ENCODE peak calls at places on chromosomes 5 and 9, in nine cellular contexts. One of them, this sample, is unnamed.

GRCh38 chr5:19175776-19176570 is 812.0 kb downstream of the CDH18 start:
- DNase-seq in EL: no peak
- DNase-seq in GM19239: no peak
- DNase-seq in IMR-90: no peak
- DNase-seq in NCI-H1105 treated with DMSO at 0.1 percent for 48 hours: no peak
- DNase-seq in adipocyte: no peak
- DNase-seq in KBM-7: no peak
- DNase-seq in heart right ventricle: no peak
- DNase-seq in fibroblast of the aortic adventitia: no peak
- DNase-seq in this sample: no peak

GRCh38 chr9:76716270-76716669 is 48.0 kb upstream of the PCA3 start:
- DNase-seq in EL: peak
- DNase-seq in GM19239: no peak
- DNase-seq in IMR-90: no peak
- DNase-seq in NCI-H1105 treated with DMSO at 0.1 percent for 48 hours: peak
- DNase-seq in adipocyte: no peak
- DNase-seq in KBM-7: no peak
- DNase-seq in heart right ventricle: no peak
- DNase-seq in fibroblast of the aortic adventitia: peak
- DNase-seq in this sample: peak

GRCh38 chr5:168377525-168377924 is 86.1 kb downstream of the WWC1 start:
- DNase-seq in EL: no peak
- DNase-seq in GM19239: no peak
- DNase-seq in IMR-90: no peak
- DNase-seq in NCI-H1105 treated with DMSO at 0.1 percent for 48 hours: no peak
- DNase-seq in adipocyte: no peak
- DNase-seq in KBM-7: no peak
- DNase-seq in heart right ventricle: no peak
- DNase-seq in fibroblast of the aortic adventitia: no peak
- DNase-seq in this sample: no peak

GRCh38 chr9:96383165-96383939 is at the start of gene SLC35D2:
- DNase-seq in EL: peak
- DNase-seq in GM19239: peak
- DNase-seq in IMR-90: peak
- DNase-seq in NCI-H1105 treated with DMSO at 0.1 percent for 48 hours: peak
- DNase-seq in adipocyte: peak
- DNase-seq in KBM-7: peak
- DNase-seq in heart right ventricle: peak
- DNase-seq in fibroblast of the aortic adventitia: peak
- DNase-seq in this sample: peak

GRCh38 chr5:178078197-178078995 is 34.9 kb upstream of the N4BP3 start:
- DNase-seq in EL: peak
- DNase-seq in GM19239: no peak
- DNase-seq in IMR-90: peak
- DNase-seq in NCI-H1105 treated with DMSO at 0.1 percent for 48 hours: no peak
- DNase-seq in adipocyte: peak
- DNase-seq in KBM-7: no peak
- DNase-seq in heart right ventricle: no peak
- DNase-seq in fibroblast of the aortic adventitia: peak
- DNase-seq in this sample: peak

GRCh38 chr9:16247188-16247875 is 623.1 kb downstream of the BNC2 start:
- DNase-seq in EL: peak
- DNase-seq in GM19239: no peak
- DNase-seq in IMR-90: peak
- DNase-seq in NCI-H1105 treated with DMSO at 0.1 percent for 48 hours: no peak
- DNase-seq in adipocyte: peak
- DNase-seq in KBM-7: no peak
- DNase-seq in heart right ventricle: no peak
- DNase-seq in fibroblast of the aortic adventitia: peak
- DNase-seq in this sample: peak

GRCh38 chr9:71001780-71002386 is 119.5 kb downstream of the TRPM3 start:
- DNase-seq in EL: peak
- DNase-seq in GM19239: peak
- DNase-seq in IMR-90: peak
- DNase-seq in NCI-H1105 treated with DMSO at 0.1 percent for 48 hours: peak
- DNase-seq in adipocyte: peak
- DNase-seq in KBM-7: peak
- DNase-seq in heart right ventricle: no peak
- DNase-seq in fibroblast of the aortic adventitia: peak
- DNase-seq in this sample: peak

GRCh38 chr9:9108641-9109040 is 1309.1 kb upstream of the DMAC1 start:
- DNase-seq in EL: no peak
- DNase-seq in GM19239: no peak
- DNase-seq in IMR-90: no peak
- DNase-seq in NCI-H1105 treated with DMSO at 0.1 percent for 48 hours: no peak
- DNase-seq in adipocyte: no peak
- DNase-seq in KBM-7: no peak
- DNase-seq in heart right ventricle: no peak
- DNase-seq in fibroblast of the aortic adventitia: no peak
- DNase-seq in this sample: no peak

GRCh38 chr9:4048441-4048840 is 251.4 kb downstream of the GLIS3 start:
- DNase-seq in EL: peak
- DNase-seq in GM19239: no peak
- DNase-seq in IMR-90: peak
- DNase-seq in NCI-H1105 treated with DMSO at 0.1 percent for 48 hours: no peak
- DNase-seq in adipocyte: peak
- DNase-seq in KBM-7: no peak
- DNase-seq in heart right ventricle: no peak
- DNase-seq in fibroblast of the aortic adventitia: peak
- DNase-seq in this sample: peak

GRCh38 chr9:26264709-26265601 is 586.7 kb upstream of the TUSC1 start:
- DNase-seq in EL: peak
- DNase-seq in GM19239: no peak
- DNase-seq in IMR-90: peak
- DNase-seq in NCI-H1105 treated with DMSO at 0.1 percent for 48 hours: no peak
- DNase-seq in adipocyte: peak
- DNase-seq in KBM-7: no peak
- DNase-seq in heart right ventricle: no peak
- DNase-seq in fibroblast of the aortic adventitia: peak
- DNase-seq in this sample: peak

GRCh38 chr9:89408628-89409101 is 89.2 kb downstream of the SEMA4D start:
- DNase-seq in EL: no peak
- DNase-seq in GM19239: no peak
- DNase-seq in IMR-90: no peak
- DNase-seq in NCI-H1105 treated with DMSO at 0.1 percent for 48 hours: no peak
- DNase-seq in adipocyte: no peak
- DNase-seq in KBM-7: peak
- DNase-seq in heart right ventricle: no peak
- DNase-seq in fibroblast of the aortic adventitia: no peak
- DNase-seq in this sample: no peak

GRCh38 chr5:102223542-102224444 is 72.3 kb downstream of the SLCO4C1 start:
- DNase-seq in EL: peak
- DNase-seq in GM19239: no peak
- DNase-seq in IMR-90: peak
- DNase-seq in NCI-H1105 treated with DMSO at 0.1 percent for 48 hours: no peak
- DNase-seq in adipocyte: peak
- DNase-seq in KBM-7: peak
- DNase-seq in heart right ventricle: no peak
- DNase-seq in fibroblast of the aortic adventitia: peak
- DNase-seq in this sample: no peak

GRCh38 chr5:6819521-6819920 is 106.3 kb downstream of the TENT4A start:
- DNase-seq in EL: no peak
- DNase-seq in GM19239: no peak
- DNase-seq in IMR-90: no peak
- DNase-seq in NCI-H1105 treated with DMSO at 0.1 percent for 48 hours: no peak
- DNase-seq in adipocyte: no peak
- DNase-seq in KBM-7: no peak
- DNase-seq in heart right ventricle: no peak
- DNase-seq in fibroblast of the aortic adventitia: no peak
- DNase-seq in this sample: no peak

GRCh38 chr5:168750926-168751325 is 171.8 kb upstream of the PANK3 start:
- DNase-seq in EL: no peak
- DNase-seq in GM19239: no peak
- DNase-seq in IMR-90: no peak
- DNase-seq in NCI-H1105 treated with DMSO at 0.1 percent for 48 hours: no peak
- DNase-seq in adipocyte: no peak
- DNase-seq in KBM-7: no peak
- DNase-seq in heart right ventricle: no peak
- DNase-seq in fibroblast of the aortic adventitia: no peak
- DNase-seq in this sample: no peak

GRCh38 chr9:13717356-13718057 is 438.0 kb upstream of the MPDZ start:
- DNase-seq in EL: peak
- DNase-seq in GM19239: no peak
- DNase-seq in IMR-90: peak
- DNase-seq in NCI-H1105 treated with DMSO at 0.1 percent for 48 hours: no peak
- DNase-seq in adipocyte: peak
- DNase-seq in KBM-7: no peak
- DNase-seq in heart right ventricle: no peak
- DNase-seq in fibroblast of the aortic adventitia: peak
- DNase-seq in this sample: no peak

GRCh38 chr5:180790524-180790923 is 12.1 kb downstream of the MGAT1 start:
- DNase-seq in EL: no peak
- DNase-seq in GM19239: no peak
- DNase-seq in IMR-90: no peak
- DNase-seq in NCI-H1105 treated with DMSO at 0.1 percent for 48 hours: no peak
- DNase-seq in adipocyte: no peak
- DNase-seq in KBM-7: no peak
- DNase-seq in heart right ventricle: no peak
- DNase-seq in fibroblast of the aortic adventitia: no peak
- DNase-seq in this sample: no peak

GRCh38 chr5:138632900-138633489 is 57.8 kb upstream of the HSPA9 start:
- DNase-seq in EL: peak
- DNase-seq in GM19239: peak
- DNase-seq in IMR-90: peak
- DNase-seq in NCI-H1105 treated with DMSO at 0.1 percent for 48 hours: no peak
- DNase-seq in adipocyte: peak
- DNase-seq in KBM-7: peak
- DNase-seq in heart right ventricle: peak
- DNase-seq in fibroblast of the aortic adventitia: peak
- DNase-seq in this sample: peak

GRCh38 chr5:103340717-103341397 is 82.3 kb downstream of the MACIR start:
- DNase-seq in EL: peak
- DNase-seq in GM19239: peak
- DNase-seq in IMR-90: peak
- DNase-seq in NCI-H1105 treated with DMSO at 0.1 percent for 48 hours: no peak
- DNase-seq in adipocyte: no peak
- DNase-seq in KBM-7: peak
- DNase-seq in heart right ventricle: no peak
- DNase-seq in fibroblast of the aortic adventitia: peak
- DNase-seq in this sample: no peak

GRCh38 chr5:137833463-137833862 is 34.2 kb upstream of the MYOT start:
- DNase-seq in EL: peak
- DNase-seq in GM19239: no peak
- DNase-seq in IMR-90: peak
- DNase-seq in NCI-H1105 treated with DMSO at 0.1 percent for 48 hours: no peak
- DNase-seq in adipocyte: no peak
- DNase-seq in KBM-7: no peak
- DNase-seq in heart right ventricle: no peak
- DNase-seq in fibroblast of the aortic adventitia: peak
- DNase-seq in this sample: peak

GRCh38 chr5:5141625-5142527 is 1.7 kb downstream of the ADAMTS16 start:
- DNase-seq in EL: peak
- DNase-seq in GM19239: peak
- DNase-seq in IMR-90: peak
- DNase-seq in NCI-H1105 treated with DMSO at 0.1 percent for 48 hours: peak
- DNase-seq in adipocyte: peak
- DNase-seq in KBM-7: peak
- DNase-seq in heart right ventricle: no peak
- DNase-seq in fibroblast of the aortic adventitia: peak
- DNase-seq in this sample: peak

GRCh38 chr9:93813687-93814560 is 141.2 kb downstream of the BARX1 start:
- DNase-seq in EL: no peak
- DNase-seq in GM19239: no peak
- DNase-seq in IMR-90: no peak
- DNase-seq in NCI-H1105 treated with DMSO at 0.1 percent for 48 hours: peak
- DNase-seq in adipocyte: no peak
- DNase-seq in KBM-7: no peak
- DNase-seq in heart right ventricle: no peak
- DNase-seq in fibroblast of the aortic adventitia: no peak
- DNase-seq in this sample: peak

GRCh38 chr5:152140391-152140790 is 215.7 kb upstream of the GLRA1 start:
- DNase-seq in EL: no peak
- DNase-seq in GM19239: no peak
- DNase-seq in IMR-90: no peak
- DNase-seq in NCI-H1105 treated with DMSO at 0.1 percent for 48 hours: no peak
- DNase-seq in adipocyte: no peak
- DNase-seq in KBM-7: no peak
- DNase-seq in heart right ventricle: no peak
- DNase-seq in fibroblast of the aortic adventitia: no peak
- DNase-seq in this sample: no peak

GRCh38 chr5:54669845-54670635 is 152.5 kb downstream of the SNX18 start:
- DNase-seq in EL: peak
- DNase-seq in GM19239: no peak
- DNase-seq in IMR-90: peak
- DNase-seq in NCI-H1105 treated with DMSO at 0.1 percent for 48 hours: no peak
- DNase-seq in adipocyte: peak
- DNase-seq in KBM-7: peak
- DNase-seq in heart right ventricle: no peak
- DNase-seq in fibroblast of the aortic adventitia: no peak
- DNase-seq in this sample: no peak

GRCh38 chr5:72541501-72542235 is 34.5 kb upstream of the ZNF366 start:
- DNase-seq in EL: no peak
- DNase-seq in GM19239: no peak
- DNase-seq in IMR-90: no peak
- DNase-seq in NCI-H1105 treated with DMSO at 0.1 percent for 48 hours: no peak
- DNase-seq in adipocyte: no peak
- DNase-seq in KBM-7: no peak
- DNase-seq in heart right ventricle: no peak
- DNase-seq in fibroblast of the aortic adventitia: no peak
- DNase-seq in this sample: no peak

GRCh38 chr9:108842610-108843295 is 13.0 kb downstream of the ACTL7B start:
- DNase-seq in EL: no peak
- DNase-seq in GM19239: no peak
- DNase-seq in IMR-90: no peak
- DNase-seq in NCI-H1105 treated with DMSO at 0.1 percent for 48 hours: no peak
- DNase-seq in adipocyte: no peak
- DNase-seq in KBM-7: peak
- DNase-seq in heart right ventricle: no peak
- DNase-seq in fibroblast of the aortic adventitia: no peak
- DNase-seq in this sample: no peak

GRCh38 chr5:156934450-156935211 is 28.4 kb downstream of the TIMD4 start:
- DNase-seq in EL: no peak
- DNase-seq in GM19239: no peak
- DNase-seq in IMR-90: no peak
- DNase-seq in NCI-H1105 treated with DMSO at 0.1 percent for 48 hours: no peak
- DNase-seq in adipocyte: peak
- DNase-seq in KBM-7: peak
- DNase-seq in heart right ventricle: no peak
- DNase-seq in fibroblast of the aortic adventitia: no peak
- DNase-seq in this sample: peak

GRCh38 chr5:131765261-131765660 is 31.6 kb downstream of the FNIP1 start:
- DNase-seq in EL: no peak
- DNase-seq in GM19239: no peak
- DNase-seq in IMR-90: no peak
- DNase-seq in NCI-H1105 treated with DMSO at 0.1 percent for 48 hours: no peak
- DNase-seq in adipocyte: no peak
- DNase-seq in KBM-7: no peak
- DNase-seq in heart right ventricle: no peak
- DNase-seq in fibroblast of the aortic adventitia: no peak
- DNase-seq in this sample: no peak

GRCh38 chr9:121861501-121862180 is 210.2 kb downstream of the DAB2IP start:
- DNase-seq in EL: peak
- DNase-seq in GM19239: no peak
- DNase-seq in IMR-90: no peak
- DNase-seq in NCI-H1105 treated with DMSO at 0.1 percent for 48 hours: no peak
- DNase-seq in adipocyte: no peak
- DNase-seq in KBM-7: peak
- DNase-seq in heart right ventricle: peak
- DNase-seq in fibroblast of the aortic adventitia: no peak
- DNase-seq in this sample: no peak

GRCh38 chr5:137497396-137498290 is 1.5 kb downstream of the SPOCK1 start:
- DNase-seq in EL: peak
- DNase-seq in GM19239: no peak
- DNase-seq in IMR-90: no peak
- DNase-seq in NCI-H1105 treated with DMSO at 0.1 percent for 48 hours: no peak
- DNase-seq in adipocyte: peak
- DNase-seq in KBM-7: no peak
- DNase-seq in heart right ventricle: no peak
- DNase-seq in fibroblast of the aortic adventitia: no peak
- DNase-seq in this sample: no peak

GRCh38 chr5:14148890-14149671 is 5.9 kb downstream of the TRIO start:
- DNase-seq in EL: no peak
- DNase-seq in GM19239: no peak
- DNase-seq in IMR-90: no peak
- DNase-seq in NCI-H1105 treated with DMSO at 0.1 percent for 48 hours: no peak
- DNase-seq in adipocyte: no peak
- DNase-seq in KBM-7: no peak
- DNase-seq in heart right ventricle: no peak
- DNase-seq in fibroblast of the aortic adventitia: no peak
- DNase-seq in this sample: no peak

GRCh38 chr9:130260816-130261765 is 4.5 kb upstream of the HMCN2 start:
- DNase-seq in EL: no peak
- DNase-seq in GM19239: no peak
- DNase-seq in IMR-90: no peak
- DNase-seq in NCI-H1105 treated with DMSO at 0.1 percent for 48 hours: no peak
- DNase-seq in adipocyte: no peak
- DNase-seq in KBM-7: no peak
- DNase-seq in heart right ventricle: no peak
- DNase-seq in fibroblast of the aortic adventitia: peak
- DNase-seq in this sample: no peak

This sample was measured in GM03348.